ENCODE peak calls at places on chromosomes 2 and 18, in seven cellular contexts. D, Z, P, G, N, I and Q are unnamed samples.
A peak's percentile ranks its signal among the peaks of the same experiment; 100 is the strongest.

GRCh38 chr18:33870059-33870458 is 292.0 kb downstream of the ASXL3 start:
- DNase-seq in D (no peak), Z (no peak), P (no peak), G (no peak), N (no peak), I (no peak), Q (peak; percentile 10)

GRCh38 chr2:98761267-98761781 is 30.4 kb upstream of the MGAT4A start:
- DNase-seq in D (no peak), Z (no peak), P (no peak), G (no peak), N (no peak), I (no peak), Q (no peak)

GRCh38 chr2:28407131-28407975 is 14.7 kb downstream of the FOSL2 start:
- DNase-seq in D (no peak), Z (no peak), P (no peak), G (no peak), N (no peak), I (peak; percentile 42), Q (no peak)

GRCh38 chr18:41751652-41752051 is 203.4 kb upstream of the PIK3C3 start:
- DNase-seq in D (no peak), Z (no peak), P (no peak), G (no peak), N (no peak), I (no peak), Q (no peak)

GRCh38 chr2:68807821-68808266 is 63.4 kb downstream of the BMP10 start:
- DNase-seq in D (no peak), Z (no peak), P (no peak), G (no peak), N (no peak), I (no peak), Q (no peak)

GRCh38 chr2:240301256-240301795 is 134.1 kb upstream of the GPC1 start:
- DNase-seq in D (no peak), Z (no peak), P (no peak), G (no peak), N (no peak), I (no peak), Q (no peak)

GRCh38 chr2:229905601-229906000 is 16.2 kb downstream of the TRIP12 start:
- DNase-seq in D (no peak), Z (no peak), P (no peak), G (no peak), N (no peak), I (no peak), Q (no peak)

GRCh38 chr2:42569883-42570282 is 1.5 kb downstream of the MTA3 start:
- DNase-seq in D (no peak), Z (no peak), P (no peak), G (peak; percentile 14), N (peak; percentile 41), I (no peak), Q (no peak)

GRCh38 chr2:53490659-53491058 is 276.9 kb upstream of the CHAC2 start:
- DNase-seq in D (no peak), Z (peak; percentile 62), P (peak; percentile 38), G (peak; percentile 57), N (no peak), I (no peak), Q (peak; percentile 24)